ENCODE peak calls at places on chromosomes 11 and 22, in seven cellular contexts. C is iPS DF 6.9, M is HEK293T, V is SK-MEL-5, D is adipocyte, P is choroid plexus epithelial cell, L is NCI-H460. U is an unnamed sample.

GRCh38 chr11:88886796-88887195 is 179.0 kb downstream of the GRM5 start:
- DNase-seq in C (peak), M (peak), V (peak), D (peak), P (peak), L (peak), U (peak)

GRCh38 chr22:20571531-20572007 is 64.2 kb downstream of the MED15 start:
- DNase-seq in C (no peak), M (peak), V (peak), D (peak), P (peak), L (peak), U (peak)

GRCh38 chr11:119490253-119491006 is 67.5 kb upstream of the THY1 start:
- DNase-seq in C (no peak), M (no peak), V (no peak), D (no peak), P (no peak), L (no peak), U (no peak)

GRCh38 chr11:91625495-91625894 is 599.1 kb upstream of the FAT3 start:
- DNase-seq in C (no peak), M (no peak), V (no peak), D (no peak), P (no peak), L (no peak), U (no peak)

GRCh38 chr11:128508785-128509518 is 78.4 kb downstream of the ETS1 start:
- DNase-seq in C (no peak), M (no peak), V (no peak), D (peak), P (peak), L (peak), U (no peak)

GRCh38 chr11:34964610-34965331 is 48.4 kb downstream of the PDHX start:
- DNase-seq in C (no peak), M (no peak), V (no peak), D (no peak), P (no peak), L (no peak), U (no peak)

GRCh38 chr11:46640034-46640788 is 22.9 kb downstream of the ATG13 start:
- DNase-seq in C (no peak), M (no peak), V (no peak), D (no peak), P (no peak), L (no peak), U (no peak)

GRCh38 chr22:37639070-37639760 is at the start of gene SH3BP1:
- DNase-seq in C (no peak), M (peak), V (peak), D (peak), P (peak), L (no peak), U (peak)

GRCh38 chr22:39570665-39571064 is at the start of gene CACNA1I:
- DNase-seq in C (no peak), M (no peak), V (no peak), D (no peak), P (no peak), L (no peak), U (no peak)

GRCh38 chr11:45182902-45183301 is 36.5 kb downstream of the PRDM11 start:
- DNase-seq in C (no peak), M (peak), V (peak), D (peak), P (peak), L (no peak), U (peak)

GRCh38 chr11:70398834-70399680 is 728 bp downstream of the CTTN start:
- DNase-seq in C (no peak), M (no peak), V (no peak), D (no peak), P (no peak), L (no peak), U (no peak)

GRCh38 chr11:1862588-1863351 is 9.9 kb downstream of the LSP1 start:
- DNase-seq in C (no peak), M (no peak), V (no peak), D (no peak), P (peak), L (no peak), U (no peak)

GRCh38 chr11:133134561-133135173 is 397.6 kb downstream of the OPCML start:
- DNase-seq in C (peak), M (peak), V (peak), D (peak), P (peak), L (peak), U (peak)

GRCh38 chr11:5698281-5698680 is 8.7 kb downstream of the TRIM22 start:
- DNase-seq in C (no peak), M (no peak), V (no peak), D (no peak), P (no peak), L (no peak), U (no peak)

GRCh38 chr11:118929496-118930151 is 3.9 kb upstream of the BCL9L start:
- DNase-seq in C (no peak), M (peak), V (peak), D (peak), P (peak), L (peak), U (peak)

U was measured in HAP-1.